ENCODE peak calls at places on chromosome 10, in ten cellular contexts. G, Z, T, K, A, U, W, F, J and O are unnamed samples.

GRCh38 chr10:21510218-21511070 is 15.0 kb downstream of the SKIDA1 start:
- DNase-seq in G (no peak), Z (no peak), T (no peak), K (no peak), A (no peak), U (no peak), W (peak; percentile 35), F (peak; percentile 90), J (no peak), O (no peak)

GRCh38 chr10:47214520-47214919 is 85.5 kb upstream of the GDF10 start:
- DNase-seq in G (no peak), Z (no peak), T (no peak), K (no peak), A (no peak), U (peak; percentile 11), W (no peak), F (no peak), J (no peak), O (no peak)

GRCh38 chr10:12902135-12902572 is 99.4 kb downstream of the CCDC3 start:
- DNase-seq in G (no peak), Z (peak; percentile 5), T (no peak), K (peak; percentile 8), A (peak; percentile 21), U (peak; percentile 77), W (peak; percentile 47), F (peak; percentile 72), J (peak; percentile 66), O (peak; percentile 80)

GRCh38 chr10:126561499-126562208 is 108.8 kb downstream of the C10orf90 start:
- DNase-seq in G (no peak), Z (no peak), T (no peak), K (no peak), A (no peak), U (peak; percentile 23), W (peak; percentile 31), F (no peak), J (no peak), O (no peak)

GRCh38 chr10:7475954-7476353 is 65.1 kb upstream of the SFMBT2 start:
- DNase-seq in G (no peak), Z (no peak), T (no peak), K (no peak), A (no peak), U (no peak), W (no peak), F (no peak), J (no peak), O (no peak)

GRCh38 chr10:61464461-61465215 is 11.5 kb upstream of the TMEM26 start:
- DNase-seq in G (no peak), Z (no peak), T (no peak), K (no peak), A (no peak), U (peak; percentile 71), W (peak; percentile 84), F (no peak), J (no peak), O (no peak)

GRCh38 chr10:104072786-104073185 is 12.9 kb downstream of the COL17A1 start:
- DNase-seq in G (no peak), Z (no peak), T (no peak), K (no peak), A (no peak), U (peak; percentile 19), W (no peak), F (no peak), J (no peak), O (no peak)

GRCh38 chr10:121085386-121085785 is 234.2 kb downstream of the WDR11 start:
- DNase-seq in G (no peak), Z (no peak), T (no peak), K (no peak), A (no peak), U (no peak), W (no peak), F (no peak), J (no peak), O (no peak)

GRCh38 chr10:113953505-113954272 is 90.0 kb upstream of the ADRB1 start:
- DNase-seq in G (no peak), Z (no peak), T (no peak), K (no peak), A (no peak), U (no peak), W (no peak), F (no peak), J (peak; percentile 31), O (no peak)

GRCh38 chr10:76113952-76114351 is 682.5 kb downstream of the LRMDA start:
- DNase-seq in G (no peak), Z (no peak), T (no peak), K (no peak), A (no peak), U (peak; percentile 11), W (peak; percentile 81), F (peak; percentile 32), J (no peak), O (no peak)

GRCh38 chr10:100838986-100839385 is 73.8 kb upstream of the SLF2 start:
- DNase-seq in G (no peak), Z (no peak), T (no peak), K (no peak), A (no peak), U (no peak), W (no peak), F (no peak), J (no peak), O (no peak)

GRCh38 chr10:124350806-124351205 is 67.9 kb downstream of the OAT start:
- DNase-seq in G (peak; percentile 29), Z (no peak), T (no peak), K (no peak), A (no peak), U (no peak), W (no peak), F (no peak), J (no peak), O (no peak)

GRCh38 chr10:5910323-5911100 is 20.5 kb downstream of the FBH1 start:
- DNase-seq in G (no peak), Z (no peak), T (no peak), K (no peak), A (peak; percentile 30), U (no peak), W (no peak), F (no peak), J (no peak), O (no peak)

GRCh38 chr10:100934084-100934659 is 21.4 kb downstream of the SLF2 start:
- DNase-seq in G (no peak), Z (no peak), T (no peak), K (no peak), A (no peak), U (no peak), W (no peak), F (no peak), J (peak; percentile 10), O (no peak)

GRCh38 chr10:62890395-62890794 is 74.2 kb upstream of the EGR2 start:
- DNase-seq in G (no peak), Z (no peak), T (no peak), K (no peak), A (no peak), U (no peak), W (no peak), F (no peak), J (no peak), O (no peak)

GRCh38 chr10:62880162-62880561 is 64.0 kb upstream of the EGR2 start:
- DNase-seq in G (no peak), Z (no peak), T (no peak), K (no peak), A (no peak), U (no peak), W (no peak), F (no peak), J (no peak), O (no peak)

GRCh38 chr10:62887642-62888041 is 71.5 kb upstream of the EGR2 start:
- DNase-seq in G (no peak), Z (no peak), T (no peak), K (no peak), A (no peak), U (no peak), W (no peak), F (no peak), J (no peak), O (no peak)

GRCh38 chr10:62885656-62886461 is 69.7 kb upstream of the EGR2 start:
- DNase-seq in G (no peak), Z (peak; percentile 18), T (no peak), K (no peak), A (no peak), U (peak; percentile 30), W (peak; percentile 82), F (no peak), J (no peak), O (no peak)
- H3K4me3 ChIP-seq in G (no peak overlapping the region), Z (no peak overlapping the region), T (no peak overlapping the region), K (no peak overlapping the region), A (no peak overlapping the region), U (no peak overlapping the region), W (no peak overlapping the region), F (no peak overlapping the region), J (no peak overlapping the region), O (no peak overlapping the region)

DNA sequence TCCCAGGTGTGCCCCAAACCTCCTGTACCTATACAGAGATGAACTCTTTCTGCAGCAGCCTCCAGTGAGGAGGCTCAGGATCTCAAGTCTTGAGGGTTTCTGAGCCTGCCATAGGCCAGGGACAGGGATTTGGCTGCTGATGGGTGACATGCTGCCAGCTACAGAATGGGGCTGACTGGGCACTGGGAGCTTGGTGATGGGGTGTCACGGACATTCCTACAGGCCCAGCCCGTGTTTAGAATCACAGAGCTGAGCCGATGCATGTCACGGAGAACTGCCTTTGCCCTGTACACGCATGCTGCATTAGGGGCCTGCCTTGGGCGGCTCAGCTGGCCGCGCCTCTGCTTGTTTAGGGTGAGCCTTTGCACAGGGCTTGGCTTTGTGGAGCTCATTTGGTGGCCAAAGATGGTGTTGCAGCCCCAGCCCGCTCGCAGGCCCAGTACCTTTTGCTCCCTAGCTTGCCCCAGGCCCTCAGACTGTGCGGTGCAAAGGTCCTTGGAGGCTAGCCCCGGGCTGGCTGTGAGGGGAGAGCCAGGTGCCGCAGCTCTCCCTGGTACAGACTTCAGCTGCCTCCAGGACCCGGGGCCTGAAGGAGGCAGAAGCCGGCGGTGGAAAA is 108.4 kb upstream of the BTBD16 start:
- DNase-seq in G (no peak), Z (no peak), T (no peak), K (no peak), A (no peak), U (no peak), W (peak; percentile 23), F (peak; percentile 46), J (no peak), O (peak; percentile 70)
- H3K4me3 ChIP-seq in G (peak overlapping the region; percentile 27), Z (peak overlapping the region; percentile 53), T (peak overlapping the region; percentile 50), K (no peak overlapping the region), A (peak overlapping the region; percentile 60), U (no peak overlapping the region), W (no peak overlapping the region), F (peak overlapping the region; percentile 72), J (no peak overlapping the region), O (peak overlapping the region; percentile 56)

DNA sequence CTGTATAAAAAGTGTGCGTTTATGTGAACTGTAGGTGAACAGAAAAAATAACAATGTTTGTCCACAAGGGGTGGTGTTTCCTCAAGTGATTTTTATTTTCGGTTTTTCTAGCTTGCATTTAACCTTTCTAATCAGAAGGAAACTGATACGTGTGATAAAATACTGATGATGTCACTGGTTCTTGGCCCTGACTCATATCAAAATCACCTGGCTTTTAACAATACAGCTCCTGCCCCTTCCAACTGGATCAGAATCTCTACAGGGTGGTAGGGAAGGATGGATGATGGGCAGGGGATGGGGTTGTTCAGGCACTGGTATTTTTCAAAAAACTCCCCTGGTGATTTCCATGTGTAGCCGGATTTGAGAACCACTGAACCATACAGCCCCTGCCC is 10.9 kb downstream of the NPFFR1 start:
- DNase-seq in G (no peak), Z (no peak), T (no peak), K (no peak), A (no peak), U (peak; percentile 54), W (no peak), F (no peak), J (peak; percentile 79), O (no peak)
- H3K4me3 ChIP-seq in G (no peak overlapping the region), Z (no peak overlapping the region), T (no peak overlapping the region), K (no peak overlapping the region), A (no peak overlapping the region), U (no peak overlapping the region), W (no peak overlapping the region), F (no peak overlapping the region), J (no peak overlapping the region), O (no peak overlapping the region)

GRCh38 chr10:94493463-94493862 is 52.1 kb upstream of the HELLS start:
- DNase-seq in G (no peak), Z (no peak), T (no peak), K (no peak), A (no peak), U (no peak), W (no peak), F (no peak), J (no peak), O (no peak)
- H3K4me3 ChIP-seq in G (no peak overlapping the region), Z (no peak overlapping the region), T (no peak overlapping the region), K (no peak overlapping the region), A (no peak overlapping the region), U (no peak overlapping the region), W (no peak overlapping the region), F (no peak overlapping the region), J (no peak overlapping the region), O (no peak overlapping the region)